ENCODE peak calls at places on chromosome 21, in four cellular contexts. T is H1, M is H9, H is IMR-90. V is an unnamed sample.

GRCh38 chr21:21715286-21715969 is 717.2 kb downstream of the NCAM2 start:
- DNase-seq in T (no peak), M (no peak), H (peak), V (peak)

GRCh38 chr21:41616063-41616591 is 108.2 kb upstream of the TMPRSS2 start:
- DNase-seq in T (no peak), M (no peak), H (peak), V (no peak)

GRCh38 chr21:46500224-46500861 is 41.7 kb downstream of the DIP2A start:
- DNase-seq in T (no peak), M (no peak), H (peak), V (no peak)

GRCh38 chr21:42291003-42291750 is 24.0 kb downstream of the TFF3 start:
- DNase-seq in T (no peak), M (no peak), H (no peak), V (no peak)

GRCh38 chr21:29613021-29613420 is 314.3 kb downstream of the BACH1 start:
- DNase-seq in T (no peak), M (no peak), H (peak), V (no peak)

GRCh38 chr21:42187976-42188653 is 30.8 kb upstream of the ABCG1 start:
- DNase-seq in T (no peak), M (no peak), H (no peak), V (no peak)

GRCh38 chr21:46562964-46563607 is 41.8 kb downstream of the S100B start:
- DNase-seq in T (no peak), M (no peak), H (no peak), V (no peak)

GRCh38 chr21:15729346-15729673 is 472 bp upstream of the USP25 start:
- DNase-seq in T (no peak), M (no peak), H (peak), V (peak)

GRCh38 chr21:46605759-46606426 is 1.0 kb upstream of the S100B start:
- DNase-seq in T (no peak), M (no peak), H (no peak), V (no peak)

GRCh38 chr21:21101911-21102310 is 103.7 kb downstream of the NCAM2 start:
- DNase-seq in T (no peak), M (peak), H (peak), V (peak)

DNA sequence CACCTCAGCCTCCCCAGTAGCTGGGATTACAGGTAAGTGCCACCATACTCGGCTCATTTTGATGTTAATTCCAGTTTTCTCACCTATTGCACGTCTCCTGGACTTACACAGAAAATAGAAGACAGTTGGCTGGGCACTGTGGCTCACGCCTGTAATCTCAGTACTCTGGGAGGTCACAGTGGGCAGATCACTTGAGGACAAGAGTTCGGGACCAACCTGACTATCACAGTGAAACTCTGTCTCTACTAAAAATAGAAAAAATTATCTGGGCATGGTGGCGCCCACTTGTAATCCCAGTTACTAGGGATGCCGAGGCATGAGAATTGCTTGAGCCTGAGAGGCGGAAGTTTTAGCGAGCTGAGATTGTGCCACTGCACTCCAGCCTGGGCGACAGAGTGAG is 44.1 kb downstream of the DYRK1A start:
- DNase-seq in T (no peak), M (no peak), H (no peak), V (no peak)
- H3K4ac ChIP-seq in T (no peak), M (no peak), H (no peak), V (no peak)

GRCh38 chr21:16855164-16855667 is 657.6 kb upstream of the CXADR start:
- DNase-seq in T (no peak), M (no peak), H (no peak), V (no peak)
- H4K5ac ChIP-seq in T (no peak), M (no peak), H (no peak), V (no peak)

GRCh38 chr21:44853601-44854390 is 19.7 kb downstream of the PTTG1IP start:
- DNase-seq in T (no peak), M (no peak), H (no peak), V (no peak)
- H3K4ac ChIP-seq in T (no peak), M (no peak), H (no peak), V (no peak)

GRCh38 chr21:33364830-33365229 is 38.4 kb upstream of the IFNGR2 start:
- DNase-seq in T (no peak), M (no peak), H (no peak), V (no peak)
- H4K5ac ChIP-seq in T (no peak), M (no peak), H (no peak), V (no peak)

DNA sequence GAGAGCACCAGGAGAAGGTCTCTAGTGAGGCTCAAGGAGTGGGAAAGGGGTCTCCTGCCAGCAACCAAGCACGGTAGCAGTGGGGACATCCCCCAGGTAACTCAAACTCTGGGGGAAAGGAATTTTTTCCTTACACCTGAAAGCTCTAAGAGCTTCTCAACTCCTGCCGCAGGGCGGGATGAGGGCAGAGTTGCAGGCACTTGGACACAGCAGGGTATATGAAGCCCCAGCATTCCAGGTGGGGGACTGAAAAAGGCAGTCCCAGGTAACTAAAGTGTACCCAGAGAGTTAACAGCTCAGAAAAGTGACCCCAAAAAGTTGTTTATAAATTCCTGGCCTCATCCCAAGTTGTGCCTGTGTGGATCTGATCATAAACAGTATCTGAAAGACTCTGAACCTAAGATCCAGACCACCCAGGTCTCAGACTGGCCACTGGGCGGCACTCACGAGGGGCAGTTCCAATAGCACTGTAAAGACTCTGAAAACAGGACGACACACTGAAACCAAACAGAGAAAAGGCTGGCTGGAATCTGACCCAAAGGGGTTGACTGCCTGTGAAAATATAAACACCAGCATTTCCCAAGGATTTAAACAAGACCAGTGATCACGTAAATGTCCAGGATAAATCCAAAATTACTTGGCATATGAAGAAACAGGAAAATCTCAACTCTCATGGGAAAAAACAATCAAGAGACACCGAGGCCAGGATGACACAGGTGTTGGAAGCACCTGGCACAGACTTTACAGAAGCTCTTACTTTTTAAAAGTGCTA is 47.5 kb downstream of the HSF2BP start:
- DNase-seq in T (peak), M (peak), H (peak), V (peak)
- H3K4ac ChIP-seq in T (no peak), M (no peak), H (peak), V (peak)

GRCh38 chr21:27562303-27562702 is 595.4 kb upstream of the ADAMTS5 start:
- DNase-seq in T (no peak), M (no peak), H (no peak), V (no peak)
- H4K5ac ChIP-seq in T (no peak), M (no peak), H (no peak), V (no peak)

V was measured in mesendoderm.